ENCODE peak calls at places on chromosomes 7 and 10, in four cellular contexts. N is suprapubic skin, J is hepatocyte, P is mammary epithelial cell. T is an unnamed sample.

GRCh38 chr7:101814081-101814995 is 3.1 kb upstream of the CUX1 start:
- DNase-seq in P (peak), N (peak), J (peak), T (peak)

GRCh38 chr7:29274156-29275017 is 79.8 kb downstream of the CHN2 start:
- DNase-seq in N (no peak), P (no peak), J (no peak), T (no peak)

GRCh38 chr10:44627591-44628354 is 242.9 kb upstream of the CXCL12 start:
- DNase-seq in P (peak), N (no peak), J (no peak), T (no peak)

GRCh38 chr10:130013938-130014733 is 50.1 kb upstream of the EBF3 start:
- DNase-seq in P (no peak), N (no peak), J (peak), T (no peak)

GRCh38 chr10:103727546-103727963 is 127.8 kb downstream of the SH3PXD2A start:
- DNase-seq in J (no peak), P (no peak), N (no peak), T (no peak)

GRCh38 chr7:127813991-127814556 is 162.1 kb downstream of the SND1 start:
- DNase-seq in P (no peak), N (no peak), J (no peak), T (no peak)

GRCh38 chr10:11167233-11167979 is 149.7 kb downstream of the CELF2 start:
- DNase-seq in P (no peak), J (no peak), N (no peak), T (no peak)

GRCh38 chr10:92799591-92799990 is 48.7 kb upstream of the EXOC6 start:
- DNase-seq in P (peak), J (no peak), N (no peak), T (no peak)

GRCh38 chr7:151725844-151726770 is 150.8 kb downstream of the PRKAG2 start:
- DNase-seq in N (no peak), J (no peak), P (no peak), T (no peak)

GRCh38 chr10:30775779-30776591 is 146.4 kb upstream of the LYZL2 start:
- DNase-seq in J (no peak), N (no peak), P (peak), T (peak)
- H3K27ac ChIP-seq in J (peak), N (no peak), P (no peak), T (peak)

DNA sequence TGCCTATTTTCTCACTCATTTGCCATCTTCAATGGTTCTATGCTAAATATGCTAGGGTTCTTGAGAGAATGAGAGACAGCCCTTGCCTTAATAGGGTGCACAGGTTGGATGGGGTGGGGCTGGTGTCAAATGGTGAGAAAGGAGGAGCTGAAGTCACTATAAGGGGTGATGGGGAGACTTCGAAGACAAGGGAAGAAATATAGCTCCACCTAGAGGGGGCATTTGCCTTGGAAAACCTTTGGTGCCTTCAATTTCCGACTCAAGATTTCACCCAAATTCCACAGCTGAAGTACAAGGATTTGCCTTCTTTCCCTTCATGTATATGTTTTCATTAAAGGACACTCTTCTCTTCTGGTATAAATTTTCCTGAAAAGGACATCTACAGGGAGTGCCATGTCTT is 5.6 kb downstream of the PTN start:
- DNase-seq in P (no peak), N (no peak), J (no peak), T (no peak)
- TF ChIP-seq CTCF in P (peak), N (no peak), J (no peak), T (no peak)

GRCh38 chr10:35335133-35335532 is 1.2 kb upstream of the CCNY start:
- DNase-seq in J (no peak), N (no peak), P (peak), T (no peak)
- H3K27ac ChIP-seq in J (peak), N (no peak), P (peak), T (peak)

DNA sequence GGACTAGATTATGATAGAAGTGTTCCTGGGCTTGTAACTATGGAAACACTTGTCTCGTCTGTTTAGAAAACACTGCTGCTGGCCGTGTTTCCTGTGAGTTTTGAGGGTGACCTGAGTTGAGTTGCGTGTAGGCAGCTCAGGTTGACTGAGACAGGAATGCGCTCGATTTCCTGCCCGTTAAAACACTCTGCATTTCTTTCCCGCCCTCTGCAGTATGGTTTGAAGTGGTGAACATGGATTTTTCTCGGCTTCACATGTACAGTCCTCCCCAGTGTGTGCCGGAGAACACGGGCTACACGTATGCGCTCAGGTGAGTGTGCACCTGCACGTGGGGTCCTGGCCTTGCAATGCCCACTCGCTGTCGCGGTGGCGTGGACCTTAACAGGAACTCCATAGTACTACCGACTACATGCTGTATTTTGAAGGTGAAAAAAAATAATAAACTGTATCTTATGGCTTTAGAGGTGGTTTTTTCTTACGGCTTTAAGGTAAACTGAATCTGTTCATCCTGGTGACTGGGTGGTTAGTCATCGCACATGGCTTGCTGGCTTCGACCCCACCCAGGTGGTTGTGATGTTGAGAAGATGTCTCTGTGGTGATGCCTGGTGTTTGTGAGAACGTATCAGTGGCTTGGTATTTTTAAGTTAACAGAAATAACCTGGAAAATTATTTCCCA is at the start of gene SUN1:
- DNase-seq in N (peak), J (peak), P (peak), T (peak)
- TF ChIP-seq CTCF in N (no peak), J (no peak), P (peak), T (no peak)

DNA sequence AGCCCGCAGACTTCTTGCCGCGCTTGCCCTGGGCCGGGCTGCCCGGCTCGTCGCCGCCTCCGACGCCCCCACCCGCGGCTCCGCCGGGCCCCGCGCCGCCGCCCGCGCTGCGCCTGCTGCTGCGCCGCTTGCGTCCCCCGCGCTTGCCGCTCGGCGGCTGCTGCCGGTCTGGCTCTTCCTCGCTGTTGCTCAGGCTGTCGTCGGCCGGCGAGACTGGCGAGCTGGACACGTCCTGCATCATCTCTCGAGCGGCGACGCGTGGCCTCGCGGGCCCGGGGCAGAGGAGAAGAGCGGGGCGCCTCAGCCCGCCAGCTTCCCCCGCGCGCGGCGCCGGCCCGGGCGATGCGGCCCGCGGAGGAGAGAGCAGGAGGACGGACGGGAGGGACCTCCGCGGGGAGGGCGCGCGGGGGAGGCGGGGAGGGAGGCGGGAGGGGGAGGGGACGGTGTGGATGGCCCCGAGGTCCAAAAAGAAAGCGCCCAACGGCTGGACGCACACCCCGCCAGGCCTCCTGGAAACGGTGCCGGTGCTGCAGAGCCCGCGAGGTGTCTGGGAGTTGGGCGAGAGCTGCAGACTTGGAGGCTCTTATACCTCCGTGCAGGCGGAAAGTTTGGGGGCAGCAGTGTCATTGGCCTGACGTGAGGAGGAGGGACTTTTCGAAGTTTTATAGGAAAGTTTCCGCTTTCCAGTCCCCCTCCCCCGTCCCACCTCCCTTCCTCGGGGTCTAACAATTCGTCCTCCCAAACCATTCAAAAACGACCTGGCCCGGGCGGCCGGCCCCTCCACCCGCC is at the start of gene TWIST1:
- DNase-seq in P (peak), J (peak), N (peak), T (peak)
- H3K27ac ChIP-seq in P (no peak), J (peak), N (peak), T (peak)

GRCh38 chr7:145497911-145498525 is 618.6 kb upstream of the CNTNAP2 start:
- DNase-seq in J (no peak), N (no peak), P (no peak), T (no peak)
- TF ChIP-seq CTCF in J (no peak), N (no peak), P (no peak), T (no peak)

GRCh38 chr10:71888248-71888622 is 37.2 kb upstream of the PSAP start:
- DNase-seq in J (no peak), P (no peak), N (no peak), T (no peak)
- H3K27ac ChIP-seq in J (peak), P (peak), N (peak), T (peak)

T was measured in RWPE1.